ENCODE peak calls at places on chromosomes 12 and 14, in four cellular contexts. One of them, this sample, is unnamed.

GRCh38 chr14:61475316-61475715 is 153.9 kb downstream of the PRKCH start:
- DNase-seq in WTC11: no peak
- DNase-seq in K562: peak; percentile 38
- DNase-seq in HepG2: peak; percentile 67
- DNase-seq in this sample: no peak

GRCh38 chr12:10194160-10194559 is 15.3 kb downstream of the TMEM52B start:
- DNase-seq in HepG2: no peak
- DNase-seq in K562: no peak
- DNase-seq in WTC11: no peak
- DNase-seq in this sample: no peak

GRCh38 chr12:2503036-2503435 is 291.7 kb upstream of the FKBP4 start:
- DNase-seq in WTC11: no peak
- DNase-seq in HepG2: no peak
- DNase-seq in K562: no peak
- DNase-seq in this sample: no peak

GRCh38 chr12:98182791-98183190 is 332.6 kb upstream of the TMPO start:
- DNase-seq in WTC11: no peak
- DNase-seq in K562: no peak
- DNase-seq in HepG2: no peak
- DNase-seq in this sample: no peak

GRCh38 chr14:23378612-23379220 is 1.9 kb downstream of the CMTM5 start:
- DNase-seq in K562: no peak
- DNase-seq in HepG2: no peak
- DNase-seq in WTC11: no peak
- DNase-seq in this sample: no peak

GRCh38 chr14:35534130-35534883 is at the start of gene INSM2:
- DNase-seq in HepG2: no peak
- DNase-seq in K562: peak; percentile 13
- DNase-seq in WTC11: no peak
- DNase-seq in this sample: no peak

GRCh38 chr12:6267007-6267721 is 43.3 kb upstream of the PLEKHG6 start:
- DNase-seq in WTC11: no peak
- DNase-seq in HepG2: no peak
- DNase-seq in K562: no peak
- DNase-seq in this sample: no peak

GRCh38 chr12:113461666-113462065 is 10.0 kb downstream of the LHX5 start:
- DNase-seq in K562: peak; percentile 76
- DNase-seq in HepG2: peak; percentile 45
- DNase-seq in WTC11: no peak
- DNase-seq in this sample: no peak

GRCh38 chr12:48165089-48166031 is 8.0 kb upstream of the ASB8 start:
- DNase-seq in WTC11: peak; percentile 28
- DNase-seq in K562: peak; percentile 58
- DNase-seq in HepG2: peak; percentile 44
- DNase-seq in this sample: peak; percentile 45

GRCh38 chr12:53320352-53321195 is 836 bp downstream of the AAAS start:
- DNase-seq in WTC11: no peak
- DNase-seq in HepG2: no peak
- DNase-seq in K562: no peak
- DNase-seq in this sample: no peak

GRCh38 chr14:103719766-103720165 is 4.2 kb downstream of the ZFYVE21 start:
- DNase-seq in HepG2: no peak
- DNase-seq in WTC11: no peak
- DNase-seq in K562: no peak
- DNase-seq in this sample: no peak

GRCh38 chr14:66139432-66139831 is 346.7 kb upstream of the CCDC196 start:
- DNase-seq in HepG2: no peak
- DNase-seq in K562: no peak
- DNase-seq in WTC11: no peak
- DNase-seq in this sample: no peak

GRCh38 chr14:79229383-79229875 is 981.9 kb downstream of the DIO2 start:
- DNase-seq in K562: no peak
- DNase-seq in WTC11: no peak
- DNase-seq in HepG2: no peak
- DNase-seq in this sample: no peak

GRCh38 chr12:53182836-53183235 is 2.1 kb upstream of the CSAD start:
- DNase-seq in HepG2: no peak
- DNase-seq in K562: no peak
- DNase-seq in WTC11: no peak
- DNase-seq in this sample: no peak

GRCh38 chr14:24609667-24610344 is at the start of gene GZMH:
- DNase-seq in WTC11: no peak
- DNase-seq in HepG2: no peak
- DNase-seq in K562: no peak
- DNase-seq in this sample: no peak

GRCh38 chr14:101500061-101500460 is 61.2 kb upstream of the DIO3 start:
- DNase-seq in HepG2: no peak
- DNase-seq in WTC11: no peak
- DNase-seq in K562: no peak
- DNase-seq in this sample: no peak

GRCh38 chr12:129049917-129050316 is 196.6 kb downstream of the GLT1D1 start:
- DNase-seq in HepG2: no peak
- DNase-seq in WTC11: no peak
- DNase-seq in K562: peak; percentile 45
- DNase-seq in this sample: no peak

GRCh38 chr12:6089041-6089823 is 35.2 kb downstream of the VWF start:
- DNase-seq in K562: no peak
- DNase-seq in WTC11: peak; percentile 23
- DNase-seq in HepG2: peak; percentile 56
- DNase-seq in this sample: no peak

GRCh38 chr14:31541702-31542101 is 19.5 kb upstream of the NUBPL start:
- DNase-seq in K562: no peak
- DNase-seq in WTC11: no peak
- DNase-seq in HepG2: no peak
- DNase-seq in this sample: no peak

GRCh38 chr12:131620946-131621681 is 89.8 kb upstream of the SFSWAP start:
- DNase-seq in HepG2: no peak
- DNase-seq in K562: no peak
- DNase-seq in WTC11: no peak
- DNase-seq in this sample: no peak

GRCh38 chr12:88325828-88326214 is 183.7 kb downstream of the TMTC3 start:
- DNase-seq in WTC11: no peak
- DNase-seq in HepG2: no peak
- DNase-seq in K562: no peak
- DNase-seq in this sample: no peak
- TF ChIP-seq CBFB in WTC11: no peak
- TF ChIP-seq CBFB in HepG2: no peak
- TF ChIP-seq CBFB in K562: no peak
- TF ChIP-seq CBFB in this sample: no peak

DNA sequence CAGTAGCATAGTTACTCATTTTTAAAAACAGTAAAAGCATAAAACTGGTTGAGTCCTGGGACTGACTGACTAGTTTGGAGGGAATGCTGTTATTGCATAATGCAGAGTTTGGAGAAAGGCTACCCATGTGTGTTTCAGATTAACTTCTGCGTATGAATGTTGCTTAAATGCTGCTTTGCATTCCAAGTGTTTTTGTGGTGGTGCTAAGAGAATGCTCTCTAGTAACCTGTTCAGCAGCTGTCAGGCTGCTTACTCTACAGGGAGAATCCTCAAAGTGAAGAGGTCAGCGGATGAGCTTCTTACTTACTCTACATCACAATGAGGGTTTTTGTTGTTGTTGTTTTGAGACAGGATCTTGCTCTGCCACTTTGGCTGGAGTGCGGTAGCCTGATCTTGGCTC is 4.3 kb downstream of the DLST start:
- DNase-seq in K562: no peak
- DNase-seq in WTC11: peak; percentile 40
- DNase-seq in HepG2: no peak
- DNase-seq in this sample: no peak
- TF ChIP-seq CBFB in K562: no peak
- TF ChIP-seq CBFB in WTC11: no peak
- TF ChIP-seq CBFB in HepG2: no peak
- TF ChIP-seq CBFB in this sample: no peak

GRCh38 chr12:4107911-4108697 is 165.5 kb upstream of the CCND2 start:
- DNase-seq in K562: no peak
- DNase-seq in HepG2: no peak
- DNase-seq in WTC11: no peak
- DNase-seq in this sample: no peak
- TF ChIP-seq CBFB in K562: no peak
- TF ChIP-seq CBFB in HepG2: no peak
- TF ChIP-seq CBFB in WTC11: no peak
- TF ChIP-seq CBFB in this sample: no peak

DNA sequence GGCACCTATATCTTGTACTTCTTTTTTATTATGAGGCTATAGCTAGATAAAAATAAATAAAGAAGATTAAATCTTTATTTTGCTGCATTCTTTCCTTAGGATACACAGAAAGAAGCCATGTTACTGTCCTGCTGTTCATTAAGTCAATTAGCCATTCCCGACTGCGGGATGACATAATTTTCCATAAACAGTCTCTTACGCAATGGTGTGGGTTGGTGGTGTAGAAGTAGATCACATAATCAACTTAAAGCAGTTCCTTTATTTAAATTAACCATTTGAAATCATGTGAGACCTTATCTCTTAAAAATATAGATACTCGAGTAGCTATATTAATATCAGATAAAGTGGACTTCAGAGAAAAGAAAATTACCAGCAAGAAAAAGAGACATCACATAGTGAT is 40.2 kb downstream of the TAOK3 start:
- DNase-seq in WTC11: no peak
- DNase-seq in HepG2: no peak
- DNase-seq in K562: no peak
- DNase-seq in this sample: no peak
- TF ChIP-seq CBFB in WTC11: no peak
- TF ChIP-seq CBFB in HepG2: no peak
- TF ChIP-seq CBFB in K562: no peak
- TF ChIP-seq CBFB in this sample: no peak

DNA sequence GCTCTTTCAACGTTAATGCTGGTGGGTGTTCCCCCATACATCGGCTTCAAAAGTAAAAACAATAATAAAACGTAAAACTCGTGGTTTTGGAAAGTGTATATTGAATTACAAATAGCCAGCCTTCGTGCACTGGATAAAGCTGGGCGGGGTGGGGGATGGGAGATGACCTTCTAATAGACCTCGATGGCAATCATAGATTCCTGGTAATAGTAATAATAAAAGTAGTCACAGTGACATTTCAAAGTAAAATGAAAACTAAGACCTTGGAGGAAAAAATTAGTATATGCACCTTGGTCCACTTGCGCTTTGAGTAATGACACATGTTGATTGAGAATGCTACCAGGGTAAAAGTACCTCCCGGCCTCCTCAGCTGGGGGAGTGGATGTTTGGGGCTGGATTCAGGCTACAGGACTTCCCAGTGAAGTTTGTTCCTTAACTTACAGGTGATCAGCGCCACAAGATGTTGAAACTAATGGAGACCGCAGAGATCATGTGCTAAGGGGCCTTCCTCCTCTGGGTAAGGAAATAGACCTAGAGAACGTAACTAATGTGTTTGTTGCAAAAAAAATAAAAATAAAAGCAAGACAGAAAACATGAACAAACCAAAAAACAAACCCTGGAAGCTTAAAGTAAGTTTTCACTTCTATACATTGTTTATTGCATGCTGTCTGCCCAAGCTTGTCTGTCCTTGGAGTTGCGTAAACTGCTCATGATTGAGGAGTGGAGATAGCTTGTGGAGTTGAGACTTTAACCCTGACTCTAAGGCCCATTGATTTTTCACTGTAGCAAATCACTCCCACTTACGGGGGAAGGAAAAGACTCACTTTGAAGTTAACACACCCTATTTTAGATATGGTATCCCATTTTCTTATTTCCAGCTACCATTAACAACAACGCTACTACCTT is 905 bp upstream of the LRIG3 start:
- DNase-seq in WTC11: no peak
- DNase-seq in HepG2: peak; percentile 53
- DNase-seq in K562: no peak
- DNase-seq in this sample: no peak
- TF ChIP-seq CBFB in WTC11: no peak
- TF ChIP-seq CBFB in HepG2: no peak
- TF ChIP-seq CBFB in K562: no peak
- TF ChIP-seq CBFB in this sample: no peak

DNA sequence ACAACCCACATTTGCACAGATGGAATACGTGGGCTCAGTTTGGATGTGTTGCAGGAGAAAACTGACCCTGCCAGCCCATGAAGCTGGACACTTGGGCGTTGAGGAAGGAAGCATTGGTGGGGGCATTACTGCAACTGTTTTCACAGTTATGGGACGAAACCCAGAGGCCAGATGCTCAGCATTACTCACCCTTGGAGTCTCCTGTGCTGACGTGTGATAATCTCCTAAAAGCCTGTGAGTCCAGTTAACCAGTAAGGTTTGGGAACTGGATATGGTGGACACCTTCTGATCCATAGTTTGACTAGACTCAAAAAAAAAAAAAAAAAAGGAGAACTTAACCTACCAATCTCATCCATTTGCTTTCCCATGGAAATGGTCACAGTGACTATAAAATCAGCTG is 52.8 kb upstream of the EGLN3 start:
- DNase-seq in WTC11: no peak
- DNase-seq in HepG2: no peak
- DNase-seq in K562: peak; percentile 32
- DNase-seq in this sample: no peak
- TF ChIP-seq CBFB in WTC11: no peak
- TF ChIP-seq CBFB in HepG2: no peak
- TF ChIP-seq CBFB in K562: no peak
- TF ChIP-seq CBFB in this sample: no peak

This sample was measured in GM12878.